ENCODE peak calls at places on chromosomes 6 and 20, in seven cellular contexts. One of them, this sample, is unnamed.

GRCh38 chr20:50218987-50219435 is 28.4 kb downstream of the CEBPB start:
- DNase-seq in NCI-H2081: no peak
- DNase-seq in tibial artery: no peak
- DNase-seq in MV-4-11: no peak
- DNase-seq in NCI-H2171 treated with DMSO at 0.1 percent for 48 hours: peak; percentile 53
- DNase-seq in CD8-positive, alpha-beta T cell: no peak
- DNase-seq in cardiac muscle cell: no peak
- DNase-seq in this sample: no peak

GRCh38 chr20:22529150-22530019 is 55.0 kb downstream of the FOXA2 start:
- DNase-seq in cardiac muscle cell: no peak
- DNase-seq in NCI-H2171 treated with DMSO at 0.1 percent for 48 hours: no peak
- DNase-seq in CD8-positive, alpha-beta T cell: no peak
- DNase-seq in tibial artery: no peak
- DNase-seq in NCI-H2081: peak; percentile 68
- DNase-seq in MV-4-11: no peak
- DNase-seq in this sample: no peak

GRCh38 chr6:28757429-28758045 is 166.2 kb downstream of the TRIM27 start:
- DNase-seq in tibial artery: no peak
- DNase-seq in cardiac muscle cell: no peak
- DNase-seq in MV-4-11: no peak
- DNase-seq in NCI-H2171 treated with DMSO at 0.1 percent for 48 hours: no peak
- DNase-seq in CD8-positive, alpha-beta T cell: no peak
- DNase-seq in NCI-H2081: no peak
- DNase-seq in this sample: no peak

GRCh38 chr20:60283281-60283680 is 325.1 kb downstream of the CDH26 start:
- DNase-seq in tibial artery: no peak
- DNase-seq in cardiac muscle cell: no peak
- DNase-seq in NCI-H2171 treated with DMSO at 0.1 percent for 48 hours: no peak
- DNase-seq in MV-4-11: no peak
- DNase-seq in CD8-positive, alpha-beta T cell: no peak
- DNase-seq in NCI-H2081: no peak
- DNase-seq in this sample: no peak

GRCh38 chr20:4812216-4812615 is 90.5 kb downstream of the PRND start:
- DNase-seq in MV-4-11: no peak
- DNase-seq in cardiac muscle cell: no peak
- DNase-seq in NCI-H2081: no peak
- DNase-seq in tibial artery: no peak
- DNase-seq in NCI-H2171 treated with DMSO at 0.1 percent for 48 hours: no peak
- DNase-seq in CD8-positive, alpha-beta T cell: peak; percentile 27
- DNase-seq in this sample: no peak

GRCh38 chr20:40230486-40230885 is 458.6 kb downstream of the MAFB start:
- DNase-seq in NCI-H2081: no peak
- DNase-seq in CD8-positive, alpha-beta T cell: no peak
- DNase-seq in NCI-H2171 treated with DMSO at 0.1 percent for 48 hours: no peak
- DNase-seq in MV-4-11: no peak
- DNase-seq in cardiac muscle cell: no peak
- DNase-seq in tibial artery: no peak
- DNase-seq in this sample: no peak

GRCh38 chr20:39245685-39246311 is 283.7 kb downstream of the DHX35 start:
- DNase-seq in tibial artery: no peak
- DNase-seq in NCI-H2081: no peak
- DNase-seq in CD8-positive, alpha-beta T cell: no peak
- DNase-seq in MV-4-11: peak; percentile 50
- DNase-seq in NCI-H2171 treated with DMSO at 0.1 percent for 48 hours: no peak
- DNase-seq in cardiac muscle cell: no peak
- DNase-seq in this sample: no peak

GRCh38 chr20:40945754-40946451 is 82.7 kb upstream of the TOP1 start:
- DNase-seq in MV-4-11: peak; percentile 23
- DNase-seq in cardiac muscle cell: peak; percentile 80
- DNase-seq in CD8-positive, alpha-beta T cell: no peak
- DNase-seq in NCI-H2171 treated with DMSO at 0.1 percent for 48 hours: no peak
- DNase-seq in NCI-H2081: peak; percentile 23
- DNase-seq in tibial artery: peak; percentile 56
- DNase-seq in this sample: peak; percentile 56

GRCh38 chr6:5138995-5139827 is 54.1 kb downstream of the PPP1R3G start:
- DNase-seq in CD8-positive, alpha-beta T cell: no peak
- DNase-seq in MV-4-11: no peak
- DNase-seq in cardiac muscle cell: no peak
- DNase-seq in tibial artery: no peak
- DNase-seq in NCI-H2081: no peak
- DNase-seq in NCI-H2171 treated with DMSO at 0.1 percent for 48 hours: no peak
- DNase-seq in this sample: no peak

GRCh38 chr6:41734666-41735426 is 562 bp downstream of the TFEB start:
- DNase-seq in CD8-positive, alpha-beta T cell: peak; percentile 68
- DNase-seq in NCI-H2171 treated with DMSO at 0.1 percent for 48 hours: peak; percentile 41
- DNase-seq in cardiac muscle cell: peak; percentile 89
- DNase-seq in NCI-H2081: peak; percentile 74
- DNase-seq in tibial artery: peak; percentile 81
- DNase-seq in MV-4-11: peak; percentile 7
- DNase-seq in this sample: peak; percentile 72

GRCh38 chr20:62056377-62056776 is 9.3 kb downstream of the TAF4 start:
- DNase-seq in NCI-H2081: no peak
- DNase-seq in MV-4-11: no peak
- DNase-seq in tibial artery: no peak
- DNase-seq in cardiac muscle cell: no peak
- DNase-seq in CD8-positive, alpha-beta T cell: no peak
- DNase-seq in NCI-H2171 treated with DMSO at 0.1 percent for 48 hours: no peak
- DNase-seq in this sample: no peak

GRCh38 chr20:51350941-51351631 is 191.4 kb downstream of the NFATC2 start:
- DNase-seq in NCI-H2171 treated with DMSO at 0.1 percent for 48 hours: no peak
- DNase-seq in MV-4-11: no peak
- DNase-seq in NCI-H2081: no peak
- DNase-seq in tibial artery: no peak
- DNase-seq in cardiac muscle cell: no peak
- DNase-seq in CD8-positive, alpha-beta T cell: no peak
- DNase-seq in this sample: peak; percentile 50

GRCh38 chr6:52077961-52078613 is 9.3 kb downstream of the PKHD1 start:
- DNase-seq in NCI-H2081: no peak
- DNase-seq in tibial artery: no peak
- DNase-seq in NCI-H2171 treated with DMSO at 0.1 percent for 48 hours: no peak
- DNase-seq in cardiac muscle cell: no peak
- DNase-seq in MV-4-11: no peak
- DNase-seq in CD8-positive, alpha-beta T cell: no peak
- DNase-seq in this sample: no peak

GRCh38 chr6:15207923-15208322 is 37.9 kb upstream of the JARID2 start:
- DNase-seq in MV-4-11: peak; percentile 9
- DNase-seq in tibial artery: no peak
- DNase-seq in NCI-H2171 treated with DMSO at 0.1 percent for 48 hours: no peak
- DNase-seq in cardiac muscle cell: no peak
- DNase-seq in CD8-positive, alpha-beta T cell: no peak
- DNase-seq in NCI-H2081: no peak
- DNase-seq in this sample: no peak

GRCh38 chr6:129717287-129717686 is 7.3 kb upstream of the ARHGAP18 start:
- DNase-seq in NCI-H2171 treated with DMSO at 0.1 percent for 48 hours: no peak
- DNase-seq in NCI-H2081: no peak
- DNase-seq in tibial artery: no peak
- DNase-seq in CD8-positive, alpha-beta T cell: no peak
- DNase-seq in cardiac muscle cell: no peak
- DNase-seq in MV-4-11: no peak
- DNase-seq in this sample: no peak

GRCh38 chr6:41072836-41073202 is at the start of gene NFYA:
- DNase-seq in tibial artery: peak; percentile 98
- DNase-seq in NCI-H2081: peak; percentile 100
- DNase-seq in MV-4-11: no peak
- DNase-seq in NCI-H2171 treated with DMSO at 0.1 percent for 48 hours: no peak
- DNase-seq in CD8-positive, alpha-beta T cell: peak; percentile 100
- DNase-seq in cardiac muscle cell: peak; percentile 100
- DNase-seq in this sample: peak; percentile 100

GRCh38 chr20:49982072-49982345 is 771 bp upstream of the SNAI1 start:
- DNase-seq in NCI-H2171 treated with DMSO at 0.1 percent for 48 hours: no peak
- DNase-seq in tibial artery: no peak
- DNase-seq in MV-4-11: no peak
- DNase-seq in NCI-H2081: no peak
- DNase-seq in cardiac muscle cell: no peak
- DNase-seq in CD8-positive, alpha-beta T cell: no peak
- DNase-seq in this sample: no peak

GRCh38 chr20:34473262-34473883 is 42.8 kb upstream of the DYNLRB1 start:
- DNase-seq in CD8-positive, alpha-beta T cell: peak; percentile 30
- DNase-seq in MV-4-11: peak; percentile 14
- DNase-seq in tibial artery: peak; percentile 33
- DNase-seq in NCI-H2171 treated with DMSO at 0.1 percent for 48 hours: peak; percentile 39
- DNase-seq in NCI-H2081: no peak
- DNase-seq in cardiac muscle cell: peak; percentile 70
- DNase-seq in this sample: peak; percentile 21

GRCh38 chr6:111894272-111894671 is 21.0 kb upstream of the FYN start:
- DNase-seq in tibial artery: no peak
- DNase-seq in MV-4-11: no peak
- DNase-seq in NCI-H2171 treated with DMSO at 0.1 percent for 48 hours: no peak
- DNase-seq in CD8-positive, alpha-beta T cell: no peak
- DNase-seq in cardiac muscle cell: no peak
- DNase-seq in NCI-H2081: no peak
- DNase-seq in this sample: peak; percentile 55

GRCh38 chr20:15760217-15760567 is 813.1 kb downstream of the KIF16B start:
- DNase-seq in NCI-H2081: no peak
- DNase-seq in tibial artery: no peak
- DNase-seq in CD8-positive, alpha-beta T cell: no peak
- DNase-seq in MV-4-11: no peak
- DNase-seq in NCI-H2171 treated with DMSO at 0.1 percent for 48 hours: peak; percentile 98
- DNase-seq in cardiac muscle cell: peak; percentile 8
- DNase-seq in this sample: no peak

GRCh38 chr6:14141531-14141930 is 24.0 kb downstream of the CD83 start:
- DNase-seq in NCI-H2171 treated with DMSO at 0.1 percent for 48 hours: no peak
- DNase-seq in CD8-positive, alpha-beta T cell: no peak
- DNase-seq in NCI-H2081: peak; percentile 30
- DNase-seq in tibial artery: no peak
- DNase-seq in MV-4-11: no peak
- DNase-seq in cardiac muscle cell: no peak
- DNase-seq in this sample: no peak

GRCh38 chr6:170456886-170457698 is 96.0 kb downstream of the PSMB1 start:
- DNase-seq in MV-4-11: no peak
- DNase-seq in cardiac muscle cell: no peak
- DNase-seq in tibial artery: no peak
- DNase-seq in CD8-positive, alpha-beta T cell: no peak
- DNase-seq in NCI-H2171 treated with DMSO at 0.1 percent for 48 hours: peak; percentile 54
- DNase-seq in NCI-H2081: no peak
- DNase-seq in this sample: no peak

GRCh38 chr6:20319520-20320357 is 81.9 kb upstream of the E2F3 start:
- DNase-seq in NCI-H2081: no peak
- DNase-seq in CD8-positive, alpha-beta T cell: peak; percentile 61
- DNase-seq in cardiac muscle cell: no peak
- DNase-seq in NCI-H2171 treated with DMSO at 0.1 percent for 48 hours: no peak
- DNase-seq in MV-4-11: peak; percentile 99
- DNase-seq in tibial artery: peak; percentile 30
- DNase-seq in this sample: no peak

GRCh38 chr20:63694596-63695418 is 1.6 kb upstream of the TNFRSF6B start:
- DNase-seq in NCI-H2171 treated with DMSO at 0.1 percent for 48 hours: no peak
- DNase-seq in cardiac muscle cell: no peak
- DNase-seq in NCI-H2081: no peak
- DNase-seq in MV-4-11: no peak
- DNase-seq in CD8-positive, alpha-beta T cell: no peak
- DNase-seq in tibial artery: no peak
- DNase-seq in this sample: no peak

GRCh38 chr6:67694127-67694526 is 941.0 kb upstream of the ADGRB3 start:
- DNase-seq in MV-4-11: no peak
- DNase-seq in tibial artery: no peak
- DNase-seq in CD8-positive, alpha-beta T cell: no peak
- DNase-seq in NCI-H2171 treated with DMSO at 0.1 percent for 48 hours: no peak
- DNase-seq in NCI-H2081: no peak
- DNase-seq in cardiac muscle cell: no peak
- DNase-seq in this sample: no peak

GRCh38 chr6:109767961-109768360 is 76.9 kb downstream of the FIG4 start:
- DNase-seq in MV-4-11: no peak
- DNase-seq in NCI-H2081: no peak
- DNase-seq in CD8-positive, alpha-beta T cell: no peak
- DNase-seq in NCI-H2171 treated with DMSO at 0.1 percent for 48 hours: no peak
- DNase-seq in cardiac muscle cell: no peak
- DNase-seq in tibial artery: no peak
- DNase-seq in this sample: no peak

GRCh38 chr6:26366504-26366903 is 1.5 kb downstream of the BTN3A2 start:
- DNase-seq in MV-4-11: no peak
- DNase-seq in CD8-positive, alpha-beta T cell: no peak
- DNase-seq in tibial artery: no peak
- DNase-seq in NCI-H2171 treated with DMSO at 0.1 percent for 48 hours: no peak
- DNase-seq in cardiac muscle cell: no peak
- DNase-seq in NCI-H2081: peak; percentile 20
- DNase-seq in this sample: no peak

GRCh38 chr6:154721460-154721859 is 11.8 kb upstream of the SCAF8 start:
- DNase-seq in MV-4-11: peak; percentile 31
- DNase-seq in NCI-H2081: no peak
- DNase-seq in tibial artery: no peak
- DNase-seq in NCI-H2171 treated with DMSO at 0.1 percent for 48 hours: no peak
- DNase-seq in cardiac muscle cell: no peak
- DNase-seq in CD8-positive, alpha-beta T cell: no peak
- DNase-seq in this sample: no peak

GRCh38 chr6:128574413-128574812 is 54.0 kb upstream of the PTPRK start:
- DNase-seq in MV-4-11: no peak
- DNase-seq in cardiac muscle cell: no peak
- DNase-seq in NCI-H2081: no peak
- DNase-seq in NCI-H2171 treated with DMSO at 0.1 percent for 48 hours: no peak
- DNase-seq in tibial artery: no peak
- DNase-seq in CD8-positive, alpha-beta T cell: no peak
- DNase-seq in this sample: no peak

GRCh38 chr6:163349001-163349680 is 65.4 kb upstream of the QKI start:
- DNase-seq in NCI-H2081: no peak
- DNase-seq in tibial artery: no peak
- DNase-seq in MV-4-11: no peak
- DNase-seq in CD8-positive, alpha-beta T cell: no peak
- DNase-seq in cardiac muscle cell: no peak
- DNase-seq in NCI-H2171 treated with DMSO at 0.1 percent for 48 hours: no peak
- DNase-seq in this sample: no peak

GRCh38 chr6:16683524-16684194 is 77.6 kb downstream of the ATXN1 start:
- DNase-seq in CD8-positive, alpha-beta T cell: no peak
- DNase-seq in NCI-H2081: no peak
- DNase-seq in NCI-H2171 treated with DMSO at 0.1 percent for 48 hours: no peak
- DNase-seq in cardiac muscle cell: no peak
- DNase-seq in MV-4-11: peak; percentile 85
- DNase-seq in tibial artery: peak; percentile 68
- DNase-seq in this sample: peak; percentile 77

GRCh38 chr6:20583447-20583806 is 49.2 kb downstream of the CDKAL1 start:
- DNase-seq in NCI-H2171 treated with DMSO at 0.1 percent for 48 hours: peak; percentile 57
- DNase-seq in tibial artery: no peak
- DNase-seq in CD8-positive, alpha-beta T cell: no peak
- DNase-seq in cardiac muscle cell: no peak
- DNase-seq in NCI-H2081: peak; percentile 81
- DNase-seq in MV-4-11: no peak
- DNase-seq in this sample: no peak

GRCh38 chr6:43734294-43734665 is 35.7 kb upstream of the VEGFA start:
- DNase-seq in NCI-H2171 treated with DMSO at 0.1 percent for 48 hours: no peak
- DNase-seq in cardiac muscle cell: no peak
- DNase-seq in tibial artery: no peak
- DNase-seq in NCI-H2081: no peak
- DNase-seq in CD8-positive, alpha-beta T cell: no peak
- DNase-seq in MV-4-11: no peak
- DNase-seq in this sample: no peak

GRCh38 chr6:134175532-134176282 is 123.3 kb upstream of the SLC2A12 start:
- DNase-seq in CD8-positive, alpha-beta T cell: peak; percentile 53
- DNase-seq in NCI-H2171 treated with DMSO at 0.1 percent for 48 hours: peak; percentile 56
- DNase-seq in NCI-H2081: no peak
- DNase-seq in cardiac muscle cell: peak; percentile 69
- DNase-seq in MV-4-11: peak; percentile 9
- DNase-seq in tibial artery: peak; percentile 79
- DNase-seq in this sample: peak; percentile 90

GRCh38 chr6:56593801-56594318 is 48.8 kb downstream of the DST start:
- DNase-seq in NCI-H2081: no peak
- DNase-seq in NCI-H2171 treated with DMSO at 0.1 percent for 48 hours: no peak
- DNase-seq in MV-4-11: peak; percentile 91
- DNase-seq in CD8-positive, alpha-beta T cell: no peak
- DNase-seq in tibial artery: no peak
- DNase-seq in cardiac muscle cell: no peak
- DNase-seq in this sample: no peak

GRCh38 chr6:141467881-141468280 is 664.8 kb upstream of the GJE1 start:
- DNase-seq in CD8-positive, alpha-beta T cell: no peak
- DNase-seq in NCI-H2081: no peak
- DNase-seq in cardiac muscle cell: no peak
- DNase-seq in tibial artery: no peak
- DNase-seq in NCI-H2171 treated with DMSO at 0.1 percent for 48 hours: peak; percentile 11
- DNase-seq in MV-4-11: no peak
- DNase-seq in this sample: no peak

GRCh38 chr6:130600880-130601341 is 226.3 kb upstream of the SMLR1 start:
- DNase-seq in tibial artery: no peak
- DNase-seq in MV-4-11: no peak
- DNase-seq in NCI-H2081: no peak
- DNase-seq in cardiac muscle cell: no peak
- DNase-seq in CD8-positive, alpha-beta T cell: no peak
- DNase-seq in NCI-H2171 treated with DMSO at 0.1 percent for 48 hours: no peak
- DNase-seq in this sample: peak; percentile 67

GRCh38 chr20:23937303-23938117 is 51.1 kb downstream of the GGTLC1 start:
- DNase-seq in tibial artery: peak; percentile 38
- DNase-seq in CD8-positive, alpha-beta T cell: peak; percentile 68
- DNase-seq in NCI-H2081: no peak
- DNase-seq in cardiac muscle cell: peak; percentile 79
- DNase-seq in NCI-H2171 treated with DMSO at 0.1 percent for 48 hours: peak; percentile 89
- DNase-seq in MV-4-11: peak; percentile 40
- DNase-seq in this sample: peak; percentile 60